ENCODE peak calls at places on chromosomes 13 and 19, in six cellular contexts. R is epithelial cell of esophagus, W is caudate nucleus, Q is thoracic aorta, L is NCI-H774, X is HEK293T. O is an unnamed sample.

GRCh38 chr19:39277598-39277997 is 9.4 kb downstream of the IFNL2 start:
- DNase-seq in X (no peak), Q (no peak), R (peak; percentile 22), W (no peak), L (no peak), O (no peak)

GRCh38 chr13:51303063-51303552 is 36.4 kb upstream of the SERPINE3 start:
- DNase-seq in Q (no peak), X (no peak), R (no peak), L (no peak), W (no peak), O (no peak)

GRCh38 chr19:16372065-16372915 is 47.7 kb downstream of the KLF2 start:
- DNase-seq in L (no peak), R (no peak), Q (no peak), W (no peak), X (no peak), O (no peak)

GRCh38 chr19:30228113-30228725 is 144.0 kb upstream of the ZNF536 start:
- DNase-seq in X (peak; percentile 39), W (peak; percentile 47), L (no peak), R (no peak), Q (no peak), O (peak; percentile 27)

GRCh38 chr13:30388401-30389283 is 33.7 kb upstream of the UBE2L5 start:
- DNase-seq in L (no peak), X (no peak), Q (no peak), W (no peak), R (peak; percentile 64), O (no peak)

GRCh38 chr13:33388254-33388998 is 102.9 kb upstream of the STARD13 start:
- DNase-seq in L (no peak), W (no peak), X (peak; percentile 14), Q (no peak), R (peak; percentile 89), O (no peak)

GRCh38 chr19:12939908-12940533 is 1.6 kb downstream of the CALR start:
- DNase-seq in W (no peak), Q (no peak), R (no peak), L (no peak), X (no peak), O (no peak)

GRCh38 chr13:43784491-43784890 is 2.3 kb downstream of the ENOX1 start:
- DNase-seq in X (no peak), Q (no peak), R (no peak), W (no peak), L (no peak), O (no peak)

GRCh38 chr13:34764246-34764645 is 177.8 kb upstream of the NBEA start:
- DNase-seq in X (no peak), R (no peak), Q (no peak), W (no peak), L (no peak), O (no peak)

O was measured in A673.